ENCODE peak calls at places on chromosomes 3 and 15, in ten cellular contexts. One of them, this sample, is unnamed.
A peak's percentile ranks its signal among the peaks of the same experiment; 100 is the strongest.

GRCh38 chr3:7238565-7239295 is 377.8 kb downstream of the GRM7 start:
- DNase-seq in GM04504: no peak
- DNase-seq in lower leg skin: no peak
- DNase-seq in T-helper 1 cell: no peak
- DNase-seq in NCI-H1092 treated with DMSO at 0.1 percent for 48 hours: no peak
- DNase-seq in stimulated activated CD4-positive, alpha-beta T cell treated with anti-CD3 and anti-CD28 coated beads, Interleukin-4, amount 100 ng/mL, for 1 hour: no peak
- DNase-seq in kidney epithelial cell: no peak
- DNase-seq in amniotic stem cell: no peak
- DNase-seq in sigmoid colon: no peak
- DNase-seq in MCF 10A: no peak
- DNase-seq in this sample: no peak

GRCh38 chr15:39855400-39855799 is 64.7 kb downstream of the GPR176 start:
- DNase-seq in GM04504: peak; percentile 33
- DNase-seq in lower leg skin: no peak
- DNase-seq in T-helper 1 cell: no peak
- DNase-seq in NCI-H1092 treated with DMSO at 0.1 percent for 48 hours: no peak
- DNase-seq in stimulated activated CD4-positive, alpha-beta T cell treated with anti-CD3 and anti-CD28 coated beads, Interleukin-4, amount 100 ng/mL, for 1 hour: no peak
- DNase-seq in kidney epithelial cell: no peak
- DNase-seq in amniotic stem cell: no peak
- DNase-seq in sigmoid colon: no peak
- DNase-seq in MCF 10A: no peak
- DNase-seq in this sample: no peak

GRCh38 chr3:73419179-73419803 is 205.4 kb downstream of the PDZRN3 start:
- DNase-seq in GM04504: peak; percentile 51
- DNase-seq in lower leg skin: no peak
- DNase-seq in T-helper 1 cell: no peak
- DNase-seq in NCI-H1092 treated with DMSO at 0.1 percent for 48 hours: no peak
- DNase-seq in stimulated activated CD4-positive, alpha-beta T cell treated with anti-CD3 and anti-CD28 coated beads, Interleukin-4, amount 100 ng/mL, for 1 hour: no peak
- DNase-seq in kidney epithelial cell: no peak
- DNase-seq in amniotic stem cell: peak; percentile 53
- DNase-seq in sigmoid colon: no peak
- DNase-seq in MCF 10A: no peak
- DNase-seq in this sample: no peak

GRCh38 chr3:62100233-62100989 is 272.9 kb downstream of the FEZF2 start:
- DNase-seq in GM04504: no peak
- DNase-seq in lower leg skin: no peak
- DNase-seq in T-helper 1 cell: no peak
- DNase-seq in NCI-H1092 treated with DMSO at 0.1 percent for 48 hours: peak; percentile 47
- DNase-seq in stimulated activated CD4-positive, alpha-beta T cell treated with anti-CD3 and anti-CD28 coated beads, Interleukin-4, amount 100 ng/mL, for 1 hour: no peak
- DNase-seq in kidney epithelial cell: no peak
- DNase-seq in amniotic stem cell: no peak
- DNase-seq in sigmoid colon: no peak
- DNase-seq in MCF 10A: no peak
- DNase-seq in this sample: peak; percentile 9

GRCh38 chr3:9078561-9079240 is 115.4 kb upstream of the RAD18 start:
- DNase-seq in GM04504: no peak
- DNase-seq in lower leg skin: no peak
- DNase-seq in T-helper 1 cell: no peak
- DNase-seq in NCI-H1092 treated with DMSO at 0.1 percent for 48 hours: no peak
- DNase-seq in stimulated activated CD4-positive, alpha-beta T cell treated with anti-CD3 and anti-CD28 coated beads, Interleukin-4, amount 100 ng/mL, for 1 hour: no peak
- DNase-seq in kidney epithelial cell: no peak
- DNase-seq in amniotic stem cell: no peak
- DNase-seq in sigmoid colon: no peak
- DNase-seq in MCF 10A: no peak
- DNase-seq in this sample: no peak

GRCh38 chr3:177102526-177102925 is 94.8 kb downstream of the TBL1XR1 start:
- DNase-seq in GM04504: no peak
- DNase-seq in lower leg skin: no peak
- DNase-seq in T-helper 1 cell: no peak
- DNase-seq in NCI-H1092 treated with DMSO at 0.1 percent for 48 hours: no peak
- DNase-seq in stimulated activated CD4-positive, alpha-beta T cell treated with anti-CD3 and anti-CD28 coated beads, Interleukin-4, amount 100 ng/mL, for 1 hour: no peak
- DNase-seq in kidney epithelial cell: no peak
- DNase-seq in amniotic stem cell: no peak
- DNase-seq in sigmoid colon: no peak
- DNase-seq in MCF 10A: no peak
- DNase-seq in this sample: no peak

GRCh38 chr3:64574194-64574593 is 113.6 kb downstream of the ADAMTS9 start:
- DNase-seq in GM04504: no peak
- DNase-seq in lower leg skin: no peak
- DNase-seq in T-helper 1 cell: no peak
- DNase-seq in NCI-H1092 treated with DMSO at 0.1 percent for 48 hours: no peak
- DNase-seq in stimulated activated CD4-positive, alpha-beta T cell treated with anti-CD3 and anti-CD28 coated beads, Interleukin-4, amount 100 ng/mL, for 1 hour: no peak
- DNase-seq in kidney epithelial cell: no peak
- DNase-seq in amniotic stem cell: no peak
- DNase-seq in sigmoid colon: no peak
- DNase-seq in MCF 10A: no peak
- DNase-seq in this sample: no peak

GRCh38 chr3:9196009-9196408 is 53.4 kb downstream of the SRGAP3 start:
- DNase-seq in GM04504: no peak
- DNase-seq in lower leg skin: no peak
- DNase-seq in T-helper 1 cell: no peak
- DNase-seq in NCI-H1092 treated with DMSO at 0.1 percent for 48 hours: no peak
- DNase-seq in stimulated activated CD4-positive, alpha-beta T cell treated with anti-CD3 and anti-CD28 coated beads, Interleukin-4, amount 100 ng/mL, for 1 hour: no peak
- DNase-seq in kidney epithelial cell: no peak
- DNase-seq in amniotic stem cell: no peak
- DNase-seq in sigmoid colon: peak; percentile 32
- DNase-seq in MCF 10A: no peak
- DNase-seq in this sample: no peak

GRCh38 chr15:83204697-83205096 is 2.9 kb downstream of the HDGFL3 start:
- DNase-seq in GM04504: no peak
- DNase-seq in lower leg skin: no peak
- DNase-seq in T-helper 1 cell: no peak
- DNase-seq in NCI-H1092 treated with DMSO at 0.1 percent for 48 hours: no peak
- DNase-seq in stimulated activated CD4-positive, alpha-beta T cell treated with anti-CD3 and anti-CD28 coated beads, Interleukin-4, amount 100 ng/mL, for 1 hour: no peak
- DNase-seq in kidney epithelial cell: no peak
- DNase-seq in amniotic stem cell: no peak
- DNase-seq in sigmoid colon: no peak
- DNase-seq in MCF 10A: no peak
- DNase-seq in this sample: peak; percentile 9

GRCh38 chr3:23600178-23600577 is 205.6 kb upstream of the UBE2E1 start:
- DNase-seq in GM04504: peak; percentile 38
- DNase-seq in lower leg skin: no peak
- DNase-seq in T-helper 1 cell: no peak
- DNase-seq in NCI-H1092 treated with DMSO at 0.1 percent for 48 hours: no peak
- DNase-seq in stimulated activated CD4-positive, alpha-beta T cell treated with anti-CD3 and anti-CD28 coated beads, Interleukin-4, amount 100 ng/mL, for 1 hour: no peak
- DNase-seq in kidney epithelial cell: peak; percentile 80
- DNase-seq in amniotic stem cell: peak; percentile 59
- DNase-seq in sigmoid colon: no peak
- DNase-seq in MCF 10A: peak; percentile 66
- DNase-seq in this sample: peak; percentile 82

GRCh38 chr3:12705981-12706380 is 42.1 kb upstream of the RAF1 start:
- DNase-seq in GM04504: peak; percentile 77
- DNase-seq in lower leg skin: no peak
- DNase-seq in T-helper 1 cell: no peak
- DNase-seq in NCI-H1092 treated with DMSO at 0.1 percent for 48 hours: no peak
- DNase-seq in stimulated activated CD4-positive, alpha-beta T cell treated with anti-CD3 and anti-CD28 coated beads, Interleukin-4, amount 100 ng/mL, for 1 hour: no peak
- DNase-seq in kidney epithelial cell: no peak
- DNase-seq in amniotic stem cell: no peak
- DNase-seq in sigmoid colon: no peak
- DNase-seq in MCF 10A: peak; percentile 35
- DNase-seq in this sample: no peak

GRCh38 chr3:46693038-46693896 is at the start of gene ALS2CL:
- DNase-seq in GM04504: no peak
- DNase-seq in lower leg skin: peak; percentile 39
- DNase-seq in T-helper 1 cell: peak; percentile 74
- DNase-seq in NCI-H1092 treated with DMSO at 0.1 percent for 48 hours: no peak
- DNase-seq in stimulated activated CD4-positive, alpha-beta T cell treated with anti-CD3 and anti-CD28 coated beads, Interleukin-4, amount 100 ng/mL, for 1 hour: peak; percentile 69
- DNase-seq in kidney epithelial cell: no peak
- DNase-seq in amniotic stem cell: no peak
- DNase-seq in sigmoid colon: peak; percentile 74
- DNase-seq in MCF 10A: peak; percentile 64
- DNase-seq in this sample: peak; percentile 95

GRCh38 chr3:120203016-120203415 is 82.0 kb downstream of the GPR156 start:
- DNase-seq in GM04504: peak; percentile 85
- DNase-seq in lower leg skin: peak; percentile 43
- DNase-seq in T-helper 1 cell: no peak
- DNase-seq in NCI-H1092 treated with DMSO at 0.1 percent for 48 hours: no peak
- DNase-seq in stimulated activated CD4-positive, alpha-beta T cell treated with anti-CD3 and anti-CD28 coated beads, Interleukin-4, amount 100 ng/mL, for 1 hour: no peak
- DNase-seq in kidney epithelial cell: peak; percentile 25
- DNase-seq in amniotic stem cell: no peak
- DNase-seq in sigmoid colon: peak; percentile 68
- DNase-seq in MCF 10A: peak; percentile 88
- DNase-seq in this sample: peak; percentile 76

GRCh38 chr3:36648241-36649034 is 115.9 kb downstream of the DCLK3 start:
- DNase-seq in GM04504: peak; percentile 95
- DNase-seq in lower leg skin: no peak
- DNase-seq in T-helper 1 cell: no peak
- DNase-seq in NCI-H1092 treated with DMSO at 0.1 percent for 48 hours: no peak
- DNase-seq in stimulated activated CD4-positive, alpha-beta T cell treated with anti-CD3 and anti-CD28 coated beads, Interleukin-4, amount 100 ng/mL, for 1 hour: no peak
- DNase-seq in kidney epithelial cell: peak; percentile 82
- DNase-seq in amniotic stem cell: peak; percentile 76
- DNase-seq in sigmoid colon: no peak
- DNase-seq in MCF 10A: peak; percentile 81
- DNase-seq in this sample: peak; percentile 58

GRCh38 chr3:131072845-131073244 is 46.2 kb downstream of the NEK11 start:
- DNase-seq in GM04504: no peak
- DNase-seq in lower leg skin: peak; percentile 25
- DNase-seq in T-helper 1 cell: no peak
- DNase-seq in NCI-H1092 treated with DMSO at 0.1 percent for 48 hours: no peak
- DNase-seq in stimulated activated CD4-positive, alpha-beta T cell treated with anti-CD3 and anti-CD28 coated beads, Interleukin-4, amount 100 ng/mL, for 1 hour: no peak
- DNase-seq in kidney epithelial cell: no peak
- DNase-seq in amniotic stem cell: no peak
- DNase-seq in sigmoid colon: peak; percentile 73
- DNase-seq in MCF 10A: no peak
- DNase-seq in this sample: no peak

GRCh38 chr3:48661501-48662139 is 1.1 kb downstream of the CELSR3 start:
- DNase-seq in GM04504: no peak
- DNase-seq in lower leg skin: no peak
- DNase-seq in T-helper 1 cell: peak; percentile 67
- DNase-seq in NCI-H1092 treated with DMSO at 0.1 percent for 48 hours: no peak
- DNase-seq in stimulated activated CD4-positive, alpha-beta T cell treated with anti-CD3 and anti-CD28 coated beads, Interleukin-4, amount 100 ng/mL, for 1 hour: peak; percentile 76
- DNase-seq in kidney epithelial cell: peak; percentile 9
- DNase-seq in amniotic stem cell: no peak
- DNase-seq in sigmoid colon: peak; percentile 80
- DNase-seq in MCF 10A: peak; percentile 23
- DNase-seq in this sample: peak; percentile 98

GRCh38 chr3:81249540-81250029 is 511.9 kb downstream of the GBE1 start:
- DNase-seq in GM04504: no peak
- DNase-seq in lower leg skin: no peak
- DNase-seq in T-helper 1 cell: no peak
- DNase-seq in NCI-H1092 treated with DMSO at 0.1 percent for 48 hours: peak; percentile 2
- DNase-seq in stimulated activated CD4-positive, alpha-beta T cell treated with anti-CD3 and anti-CD28 coated beads, Interleukin-4, amount 100 ng/mL, for 1 hour: no peak
- DNase-seq in kidney epithelial cell: peak; percentile 18
- DNase-seq in amniotic stem cell: no peak
- DNase-seq in sigmoid colon: no peak
- DNase-seq in MCF 10A: peak; percentile 43
- DNase-seq in this sample: no peak

GRCh38 chr15:29682781-29683180 is 139.5 kb downstream of the TJP1 start:
- DNase-seq in GM04504: no peak
- DNase-seq in lower leg skin: no peak
- DNase-seq in T-helper 1 cell: no peak
- DNase-seq in NCI-H1092 treated with DMSO at 0.1 percent for 48 hours: no peak
- DNase-seq in stimulated activated CD4-positive, alpha-beta T cell treated with anti-CD3 and anti-CD28 coated beads, Interleukin-4, amount 100 ng/mL, for 1 hour: no peak
- DNase-seq in kidney epithelial cell: no peak
- DNase-seq in amniotic stem cell: no peak
- DNase-seq in sigmoid colon: no peak
- DNase-seq in MCF 10A: peak; percentile 40
- DNase-seq in this sample: peak; percentile 88

GRCh38 chr3:72113564-72113963 is 328.6 kb upstream of the PROK2 start:
- DNase-seq in GM04504: no peak
- DNase-seq in lower leg skin: no peak
- DNase-seq in T-helper 1 cell: no peak
- DNase-seq in NCI-H1092 treated with DMSO at 0.1 percent for 48 hours: no peak
- DNase-seq in stimulated activated CD4-positive, alpha-beta T cell treated with anti-CD3 and anti-CD28 coated beads, Interleukin-4, amount 100 ng/mL, for 1 hour: no peak
- DNase-seq in kidney epithelial cell: no peak
- DNase-seq in amniotic stem cell: no peak
- DNase-seq in sigmoid colon: no peak
- DNase-seq in MCF 10A: no peak
- DNase-seq in this sample: no peak

GRCh38 chr15:92109485-92109884 is 256.0 kb downstream of the SLCO3A1 start:
- DNase-seq in GM04504: no peak
- DNase-seq in lower leg skin: no peak
- DNase-seq in T-helper 1 cell: no peak
- DNase-seq in NCI-H1092 treated with DMSO at 0.1 percent for 48 hours: peak; percentile 77
- DNase-seq in stimulated activated CD4-positive, alpha-beta T cell treated with anti-CD3 and anti-CD28 coated beads, Interleukin-4, amount 100 ng/mL, for 1 hour: no peak
- DNase-seq in kidney epithelial cell: no peak
- DNase-seq in amniotic stem cell: no peak
- DNase-seq in sigmoid colon: peak; percentile 32
- DNase-seq in MCF 10A: no peak
- DNase-seq in this sample: no peak

GRCh38 chr3:98558100-98558499 is 26.3 kb downstream of the GPR15 start:
- DNase-seq in GM04504: no peak
- DNase-seq in lower leg skin: no peak
- DNase-seq in T-helper 1 cell: no peak
- DNase-seq in NCI-H1092 treated with DMSO at 0.1 percent for 48 hours: no peak
- DNase-seq in stimulated activated CD4-positive, alpha-beta T cell treated with anti-CD3 and anti-CD28 coated beads, Interleukin-4, amount 100 ng/mL, for 1 hour: no peak
- DNase-seq in kidney epithelial cell: no peak
- DNase-seq in amniotic stem cell: no peak
- DNase-seq in sigmoid colon: no peak
- DNase-seq in MCF 10A: no peak
- DNase-seq in this sample: no peak

GRCh38 chr3:111717601-111718000 is 122.5 kb upstream of the ZBED2 start:
- DNase-seq in GM04504: peak; percentile 69
- DNase-seq in lower leg skin: peak; percentile 80
- DNase-seq in T-helper 1 cell: peak; percentile 58
- DNase-seq in NCI-H1092 treated with DMSO at 0.1 percent for 48 hours: peak; percentile 79
- DNase-seq in stimulated activated CD4-positive, alpha-beta T cell treated with anti-CD3 and anti-CD28 coated beads, Interleukin-4, amount 100 ng/mL, for 1 hour: peak; percentile 56
- DNase-seq in kidney epithelial cell: peak; percentile 56
- DNase-seq in amniotic stem cell: peak; percentile 68
- DNase-seq in sigmoid colon: peak; percentile 91
- DNase-seq in MCF 10A: peak; percentile 92
- DNase-seq in this sample: peak; percentile 71

GRCh38 chr15:95495033-95495541 is 835.4 kb upstream of the NR2F2 start:
- DNase-seq in GM04504: no peak
- DNase-seq in lower leg skin: no peak
- DNase-seq in T-helper 1 cell: no peak
- DNase-seq in NCI-H1092 treated with DMSO at 0.1 percent for 48 hours: peak; percentile 27
- DNase-seq in stimulated activated CD4-positive, alpha-beta T cell treated with anti-CD3 and anti-CD28 coated beads, Interleukin-4, amount 100 ng/mL, for 1 hour: no peak
- DNase-seq in kidney epithelial cell: no peak
- DNase-seq in amniotic stem cell: no peak
- DNase-seq in sigmoid colon: no peak
- DNase-seq in MCF 10A: no peak
- DNase-seq in this sample: peak; percentile 44

GRCh38 chr3:150296123-150296750 is 111.9 kb upstream of the TSC22D2 start:
- DNase-seq in GM04504: no peak
- DNase-seq in lower leg skin: no peak
- DNase-seq in T-helper 1 cell: no peak
- DNase-seq in NCI-H1092 treated with DMSO at 0.1 percent for 48 hours: no peak
- DNase-seq in stimulated activated CD4-positive, alpha-beta T cell treated with anti-CD3 and anti-CD28 coated beads, Interleukin-4, amount 100 ng/mL, for 1 hour: no peak
- DNase-seq in kidney epithelial cell: no peak
- DNase-seq in amniotic stem cell: no peak
- DNase-seq in sigmoid colon: no peak
- DNase-seq in MCF 10A: no peak
- DNase-seq in this sample: no peak

GRCh38 chr3:186053954-186054353 is 54.9 kb downstream of the ETV5 start:
- DNase-seq in GM04504: no peak
- DNase-seq in lower leg skin: no peak
- DNase-seq in T-helper 1 cell: no peak
- DNase-seq in NCI-H1092 treated with DMSO at 0.1 percent for 48 hours: no peak
- DNase-seq in stimulated activated CD4-positive, alpha-beta T cell treated with anti-CD3 and anti-CD28 coated beads, Interleukin-4, amount 100 ng/mL, for 1 hour: no peak
- DNase-seq in kidney epithelial cell: no peak
- DNase-seq in amniotic stem cell: no peak
- DNase-seq in sigmoid colon: no peak
- DNase-seq in MCF 10A: no peak
- DNase-seq in this sample: peak; percentile 59

GRCh38 chr15:81485806-81486205 is 111.8 kb upstream of the TMC3 start:
- DNase-seq in GM04504: no peak
- DNase-seq in lower leg skin: no peak
- DNase-seq in T-helper 1 cell: no peak
- DNase-seq in NCI-H1092 treated with DMSO at 0.1 percent for 48 hours: no peak
- DNase-seq in stimulated activated CD4-positive, alpha-beta T cell treated with anti-CD3 and anti-CD28 coated beads, Interleukin-4, amount 100 ng/mL, for 1 hour: no peak
- DNase-seq in kidney epithelial cell: no peak
- DNase-seq in amniotic stem cell: no peak
- DNase-seq in sigmoid colon: no peak
- DNase-seq in MCF 10A: no peak
- DNase-seq in this sample: no peak

GRCh38 chr3:21830541-21830940 is 79.5 kb upstream of the ZNF385D start:
- DNase-seq in GM04504: no peak
- DNase-seq in lower leg skin: no peak
- DNase-seq in T-helper 1 cell: no peak
- DNase-seq in NCI-H1092 treated with DMSO at 0.1 percent for 48 hours: no peak
- DNase-seq in stimulated activated CD4-positive, alpha-beta T cell treated with anti-CD3 and anti-CD28 coated beads, Interleukin-4, amount 100 ng/mL, for 1 hour: no peak
- DNase-seq in kidney epithelial cell: no peak
- DNase-seq in amniotic stem cell: no peak
- DNase-seq in sigmoid colon: no peak
- DNase-seq in MCF 10A: no peak
- DNase-seq in this sample: no peak

GRCh38 chr15:52019394-52020252 is 604 bp downstream of the MAPK6 start:
- DNase-seq in GM04504: peak; percentile 80
- DNase-seq in lower leg skin: peak; percentile 83
- DNase-seq in T-helper 1 cell: peak; percentile 42
- DNase-seq in NCI-H1092 treated with DMSO at 0.1 percent for 48 hours: peak; percentile 55
- DNase-seq in stimulated activated CD4-positive, alpha-beta T cell treated with anti-CD3 and anti-CD28 coated beads, Interleukin-4, amount 100 ng/mL, for 1 hour: peak; percentile 63
- DNase-seq in kidney epithelial cell: no peak
- DNase-seq in amniotic stem cell: peak; percentile 68
- DNase-seq in sigmoid colon: peak; percentile 95
- DNase-seq in MCF 10A: peak; percentile 83
- DNase-seq in this sample: peak; percentile 100

This sample was measured in osteoblast.